ENCODE peak calls at places on chromosomes 7 and 10, in six cellular contexts. T is SK-N-SH, Y is K562, H is H1, Z is GM12878, B is HepG2. O is an unnamed sample.

GRCh38 chr10:13959443-13960359 is 371.0 kb downstream of the FRMD4A start:
- DNase-seq in T (no peak), Y (no peak), H (no peak), Z (no peak), B (no peak), O (no peak)

GRCh38 chr10:79328737-79329504 is 18.3 kb upstream of the PPIF start:
- DNase-seq in T (no peak), Y (no peak), H (no peak), Z (no peak), B (no peak), O (no peak)

GRCh38 chr7:1257221-1257620 is 24.5 kb downstream of the UNCX start:
- DNase-seq in T (no peak), Y (no peak), H (no peak), Z (no peak), B (no peak), O (no peak)

GRCh38 chr10:123854003-123854402 is 37.6 kb downstream of the CPXM2 start:
- DNase-seq in T (no peak), Y (no peak), H (no peak), Z (no peak), B (no peak), O (no peak)

GRCh38 chr7:25686493-25686892 is 458.2 kb upstream of the NPVF start:
- DNase-seq in T (no peak), Y (no peak), H (no peak), Z (no peak), B (no peak), O (no peak)

GRCh38 chr10:111247781-111248389 is 171.1 kb downstream of the ADRA2A start:
- DNase-seq in T (peak), Y (no peak), H (no peak), Z (no peak), B (no peak), O (no peak)

GRCh38 chr7:30321089-30321991 is 36.9 kb downstream of the ZNRF2 start:
- DNase-seq in T (no peak), Y (no peak), H (no peak), Z (peak), B (no peak), O (no peak)

GRCh38 chr10:111207525-111207924 is 130.7 kb downstream of the ADRA2A start:
- DNase-seq in T (peak), Y (no peak), H (no peak), Z (no peak), B (no peak), O (peak)

GRCh38 chr10:13526952-13527863 is 1.6 kb downstream of the BEND7 start:
- DNase-seq in T (no peak), Y (no peak), H (no peak), Z (no peak), B (peak), O (no peak)

GRCh38 chr7:106744507-106745180 is 83.7 kb upstream of the CCDC71L start:
- DNase-seq in T (no peak), Y (no peak), H (no peak), Z (no peak), B (no peak), O (no peak)

GRCh38 chr7:30434140-30434799 is 44.3 kb downstream of the NOD1 start:
- DNase-seq in T (no peak), Y (no peak), H (no peak), Z (peak), B (no peak), O (no peak)

DNA sequence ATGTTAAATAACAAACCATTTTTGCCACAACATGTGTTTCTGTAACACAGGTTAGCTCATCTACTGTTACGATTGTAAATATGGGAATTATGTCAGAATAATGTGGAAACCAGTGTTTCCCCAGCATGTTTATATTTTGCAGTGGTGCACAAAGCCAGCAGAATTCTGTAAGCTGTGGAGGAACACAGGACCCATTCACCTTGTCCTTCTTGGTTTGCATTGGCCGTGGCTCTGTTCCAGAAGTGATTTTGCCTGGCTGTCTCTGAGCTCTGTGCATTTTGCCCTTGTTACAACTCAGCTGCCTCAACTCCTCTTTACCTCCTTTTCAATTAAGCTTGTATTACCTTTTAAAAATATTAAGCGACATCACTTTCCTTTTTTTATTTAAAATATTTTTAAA is 33.8 kb downstream of the EEPD1 start:
- DNase-seq in T (no peak), Y (no peak), H (no peak), Z (no peak), B (peak), O (no peak)
- TF ChIP-seq GABPA in T (no peak), Y (no peak), H (no peak), Z (no peak), B (no peak), O (no peak)

GRCh38 chr7:116293139-116293538 is 82.8 kb downstream of the TES start:
- DNase-seq in T (no peak), Y (no peak), H (no peak), Z (no peak), B (no peak), O (no peak)
- TF ChIP-seq CTCF in T (peak), Y (peak), H (no peak), Z (no peak), B (no peak), O (no peak)

GRCh38 chr7:82053453-82054032 is 283.7 kb upstream of the HGF start:
- DNase-seq in T (no peak), Y (no peak), H (no peak), Z (no peak), B (no peak), O (no peak)

GRCh38 chr7:82050792-82051191 is 280.9 kb upstream of the HGF start:
- DNase-seq in T (peak), Y (no peak), H (no peak), Z (no peak), B (no peak), O (no peak)

GRCh38 chr7:82049442-82049841 is 279.6 kb upstream of the HGF start:
- DNase-seq in T (peak), Y (no peak), H (no peak), Z (peak), B (no peak), O (no peak)

GRCh38 chr7:82050134-82050533 is 280.3 kb upstream of the HGF start:
- DNase-seq in T (no peak), Y (no peak), H (no peak), Z (no peak), B (peak), O (no peak)

DNA sequence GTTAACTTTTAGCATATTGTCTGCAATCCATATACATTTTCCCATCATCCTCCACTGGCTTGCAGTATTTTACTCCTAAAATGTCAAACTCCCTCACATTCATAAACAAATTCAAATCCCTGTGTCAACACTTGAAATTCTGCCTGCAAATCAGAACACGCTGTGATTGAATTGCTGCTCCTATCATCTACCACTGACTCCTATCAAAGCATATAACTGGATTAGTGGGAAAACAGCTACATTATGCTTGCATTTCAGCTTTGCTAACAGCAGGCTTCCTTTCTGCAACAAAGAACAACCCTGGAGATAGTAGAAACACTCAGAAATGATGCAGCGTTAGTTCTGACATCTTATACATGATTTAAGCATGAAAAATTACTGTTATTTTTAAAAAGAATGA is 281.8 kb upstream of the HGF start:
- DNase-seq in T (peak), Y (no peak), H (no peak), Z (no peak), B (no peak), O (no peak)
- TF ChIP-seq GABPA in T (no peak), Y (no peak), H (no peak), Z (no peak), B (no peak), O (no peak)

GRCh38 chr10:11799736-11800080 is 23.4 kb upstream of the PROSER2 start:
- DNase-seq in T (no peak), Y (no peak), H (no peak), Z (no peak), B (no peak), O (no peak)
- TF ChIP-seq CTCF in T (no peak), Y (no peak), H (no peak), Z (no peak), B (no peak), O (no peak)

GRCh38 chr7:2820508-2820934 is 23.6 kb downstream of the GNA12 start:
- DNase-seq in T (no peak), Y (no peak), H (no peak), Z (no peak), B (peak), O (no peak)
- TF ChIP-seq GABPA in T (no peak), Y (no peak), H (no peak), Z (no peak), B (no peak), O (no peak)

DNA sequence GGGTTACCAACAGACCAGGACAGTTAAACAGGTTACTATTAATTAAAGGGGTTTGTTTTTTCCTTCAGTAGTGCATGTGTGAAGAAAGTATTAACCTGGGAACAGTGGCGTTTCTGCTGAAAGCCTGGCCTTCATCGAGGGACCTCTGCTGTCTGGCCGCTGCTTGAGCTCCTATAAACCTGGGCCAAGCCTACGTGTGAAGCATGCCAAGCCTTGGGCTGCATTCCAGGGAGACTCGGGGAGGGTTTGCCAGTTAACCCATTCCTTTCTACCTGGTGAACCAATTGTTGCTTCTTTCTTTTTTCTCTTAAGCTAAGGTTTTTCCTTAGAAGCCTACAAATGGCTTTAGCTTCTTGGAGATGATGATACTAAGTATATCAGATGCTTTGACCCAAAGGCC is 23.6 kb downstream of the PFKP start:
- DNase-seq in T (no peak), Y (no peak), H (no peak), Z (no peak), B (peak), O (no peak)
- TF ChIP-seq CTCF in T (peak), Y (no peak), H (no peak), Z (no peak), B (no peak), O (no peak)

GRCh38 chr10:6579904-6580278 is at the start of gene PRKCQ:
- DNase-seq in T (no peak), Y (no peak), H (no peak), Z (no peak), B (no peak), O (no peak)

GRCh38 chr10:6578221-6579192 is 1.6 kb downstream of the PRKCQ start:
- DNase-seq in T (no peak), Y (no peak), H (no peak), Z (no peak), B (no peak), O (no peak)

GRCh38 chr10:6581750-6582697 is 1.9 kb upstream of the PRKCQ start:
- DNase-seq in T (no peak), Y (peak), H (no peak), Z (no peak), B (no peak), O (no peak)

GRCh38 chr10:6579193-6579903 is 728 bp downstream of the PRKCQ start:
- DNase-seq in T (no peak), Y (no peak), H (no peak), Z (no peak), B (no peak), O (no peak)

GRCh38 chr10:6580279-6581029 is 378 bp upstream of the PRKCQ start:
- DNase-seq in T (peak), Y (peak), H (peak), Z (no peak), B (peak), O (peak)
- TF ChIP-seq GABPA in T (no peak), Y (no peak), H (no peak), Z (no peak), B (no peak), O (no peak)

GRCh38 chr7:70426249-70426880 is 705.6 kb upstream of the GALNT17 start:
- DNase-seq in T (peak), Y (no peak), H (no peak), Z (no peak), B (no peak), O (no peak)
- TF ChIP-seq CTCF in T (no peak), Y (no peak), H (no peak), Z (no peak), B (no peak), O (no peak)